ENCODE peak calls at places on chromosomes 5 and 9, in six cellular contexts. T is mesenchymal stem cell, N is mesendoderm, O is neuronal stem cell, B is H9, D is trophoblast cell. R is an unnamed sample.

GRCh38 chr5:61866930-61867329 is 439.1 kb upstream of the KIF2A start:
- DNase-seq in T (peak), N (no peak), O (no peak), B (no peak), D (no peak), R (peak)

GRCh38 chr9:129702563-129702962 is 37.1 kb downstream of the PRRX2 start:
- DNase-seq in T (peak), N (no peak), O (no peak), B (no peak), D (no peak), R (peak)

GRCh38 chr9:16058131-16058549 is 505.3 kb downstream of the CCDC171 start:
- DNase-seq in T (peak), N (peak), O (no peak), B (no peak), D (peak), R (peak)

GRCh38 chr9:101388507-101388993 is 3.7 kb upstream of the BAAT start:
- DNase-seq in T (no peak), N (peak), O (no peak), B (no peak), D (no peak), R (no peak)

GRCh38 chr9:121652037-121652837 is 803 bp downstream of the DAB2IP start:
- DNase-seq in T (peak), N (peak), O (no peak), B (peak), D (peak), R (no peak)

GRCh38 chr9:19699757-19700156 is 89.1 kb downstream of the SLC24A2 start:
- DNase-seq in T (no peak), N (peak), O (no peak), B (peak), D (no peak), R (no peak)

GRCh38 chr5:95973793-95974325 is 12.2 kb upstream of the ELL2 start:
- DNase-seq in T (peak), N (peak), O (no peak), B (no peak), D (no peak), R (peak)

GRCh38 chr5:135315394-135315793 is 83.6 kb downstream of the MACROH2A1 start:
- DNase-seq in T (no peak), N (no peak), O (no peak), B (no peak), D (no peak), R (no peak)

GRCh38 chr9:11871832-11872231 is 821.4 kb upstream of the TYRP1 start:
- DNase-seq in T (no peak), N (no peak), O (no peak), B (no peak), D (no peak), R (no peak)

GRCh38 chr9:70085241-70085640 is 41.6 kb downstream of the MAMDC2 start:
- DNase-seq in T (peak), N (peak), O (peak), B (no peak), D (no peak), R (peak)

GRCh38 chr9:91734371-91734981 is 215.6 kb downstream of the ROR2 start:
- DNase-seq in T (peak), N (peak), O (peak), B (peak), D (peak), R (peak)

GRCh38 chr5:50751064-50751657 is 84.7 kb downstream of the PARP8 start:
- DNase-seq in T (peak), N (peak), O (peak), B (no peak), D (peak), R (peak)

GRCh38 chr9:108786756-108787663 is 68.8 kb downstream of the ACTL7B start:
- DNase-seq in T (peak), N (peak), O (no peak), B (no peak), D (no peak), R (peak)

GRCh38 chr5:168726342-168726741 is 147.2 kb upstream of the PANK3 start:
- DNase-seq in T (no peak), N (no peak), O (no peak), B (no peak), D (no peak), R (no peak)

GRCh38 chr9:129685220-129685932 is 19.9 kb downstream of the PRRX2 start:
- DNase-seq in T (peak), N (no peak), O (no peak), B (no peak), D (no peak), R (peak)

GRCh38 chr9:129102791-129103594 is 7.6 kb downstream of the CRAT start:
- DNase-seq in T (peak), N (peak), O (no peak), B (peak), D (peak), R (peak)

GRCh38 chr5:2750758-2751464 is 566 bp downstream of the IRX2 start:
- DNase-seq in T (no peak), N (peak), O (no peak), B (no peak), D (peak), R (no peak)

GRCh38 chr5:60993875-60994571 is 49.0 kb downstream of the NDUFAF2 start:
- DNase-seq in T (no peak), N (no peak), O (no peak), B (no peak), D (no peak), R (no peak)

GRCh38 chr9:30116673-30117217 is 2267.7 kb upstream of the ACO1 start:
- DNase-seq in T (no peak), N (peak), O (no peak), B (peak), D (no peak), R (no peak)

GRCh38 chr9:129624168-129624759 is 1.7 kb upstream of the NTMT1 start:
- DNase-seq in T (peak), N (peak), O (peak), B (peak), D (peak), R (peak)

GRCh38 chr9:21964925-21965385 is 29.2 kb downstream of the CDKN2A start:
- DNase-seq in T (peak), N (peak), O (no peak), B (peak), D (no peak), R (no peak)

GRCh38 chr9:123329329-123329955 is 26.6 kb upstream of the CRB2 start:
- DNase-seq in T (no peak), N (no peak), O (no peak), B (no peak), D (no peak), R (no peak)

GRCh38 chr5:17216974-17217325 is 481 bp upstream of the BASP1 start:
- DNase-seq in T (peak), N (peak), O (peak), B (peak), D (peak), R (peak)

GRCh38 chr9:78777747-78778146 is 480.8 kb downstream of the PSAT1 start:
- DNase-seq in T (no peak), N (peak), O (no peak), B (peak), D (no peak), R (no peak)

GRCh38 chr5:2482778-2483177 is 268.7 kb downstream of the IRX2 start:
- DNase-seq in T (no peak), N (no peak), O (no peak), B (no peak), D (no peak), R (no peak)

GRCh38 chr9:38112010-38112409 is 43.0 kb upstream of the SHB start:
- DNase-seq in T (no peak), N (no peak), O (no peak), B (no peak), D (no peak), R (no peak)

GRCh38 chr5:42021923-42022322 is 96.8 kb downstream of the FBXO4 start:
- DNase-seq in T (peak), N (no peak), O (no peak), B (no peak), D (no peak), R (no peak)

GRCh38 chr5:138568061-138568824 is 7.0 kb downstream of the HSPA9 start:
- DNase-seq in T (peak), N (no peak), O (no peak), B (no peak), D (no peak), R (peak)

GRCh38 chr5:173234129-173234793 is 745 bp downstream of the NKX2-5 start:
- DNase-seq in T (peak), N (peak), O (no peak), B (peak), D (no peak), R (no peak)

GRCh38 chr5:157930710-157931109 is 71.8 kb upstream of the CLINT1 start:
- DNase-seq in T (no peak), N (no peak), O (no peak), B (no peak), D (no peak), R (no peak)

GRCh38 chr5:43034591-43034968 is 5.5 kb downstream of the ANXA2R start:
- DNase-seq in T (peak), N (peak), O (no peak), B (peak), D (no peak), R (peak)

GRCh38 chr9:110069326-110070248 is 138.4 kb downstream of the C9orf152 start:
- DNase-seq in T (peak), N (no peak), O (no peak), B (no peak), D (peak), R (peak)

DNA sequence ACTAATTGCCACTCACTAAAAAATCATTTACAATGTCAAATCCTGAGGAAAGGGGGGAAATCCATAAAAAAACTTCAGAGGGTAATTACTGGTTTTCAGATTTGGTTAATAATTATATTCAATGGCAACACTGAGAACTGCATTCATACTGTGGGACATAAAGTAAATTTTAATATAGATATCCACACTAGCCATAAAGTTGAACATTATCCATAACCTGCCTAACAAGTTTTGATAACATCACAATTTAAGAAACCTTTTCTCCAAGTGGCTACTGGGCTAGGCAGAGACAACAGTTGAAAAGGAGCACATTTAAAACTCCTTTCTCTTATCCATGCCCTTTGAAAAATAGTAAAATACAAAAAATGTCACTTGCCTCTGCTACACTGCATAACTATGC is 15.8 kb downstream of the PLPP1 start:
- DNase-seq in T (no peak), N (no peak), O (no peak), B (no peak), D (no peak), R (no peak)
- H3K27ac ChIP-seq in T (no peak), N (no peak), O (no peak), B (no peak), D (no peak), R (no peak)

GRCh38 chr5:1068204-1068894 is 43.5 kb downstream of the SLC12A7 start:
- DNase-seq in T (no peak), N (peak), O (no peak), B (no peak), D (no peak), R (no peak)
- H3K23ac ChIP-seq in T (no peak), N (no peak), O (peak), B (no peak), D (no peak), R (no peak)

GRCh38 chr5:66669862-66670195 is 73.6 kb downstream of the MAST4 start:
- DNase-seq in T (no peak), N (no peak), O (no peak), B (no peak), D (no peak), R (no peak)

GRCh38 chr5:66671305-66671704 is 75.1 kb downstream of the MAST4 start:
- DNase-seq in T (no peak), N (no peak), O (no peak), B (no peak), D (no peak), R (no peak)

GRCh38 chr5:66680227-66680626 is 84.0 kb downstream of the MAST4 start:
- DNase-seq in T (no peak), N (peak), O (peak), B (no peak), D (no peak), R (no peak)

GRCh38 chr5:66675369-66675768 is 79.2 kb downstream of the MAST4 start:
- DNase-seq in T (no peak), N (no peak), O (no peak), B (no peak), D (no peak), R (no peak)

GRCh38 chr5:66674802-66675201 is 78.6 kb downstream of the MAST4 start:
- DNase-seq in T (no peak), N (no peak), O (no peak), B (no peak), D (no peak), R (no peak)
- H3K27ac ChIP-seq in T (no peak), N (no peak), O (no peak), B (no peak), D (no peak), R (no peak)

GRCh38 chr9:127450170-127450830 is 906 bp downstream of the RPL12 start:
- DNase-seq in T (peak), N (peak), O (no peak), B (no peak), D (no peak), R (peak)
- H3K23ac ChIP-seq in T (peak), N (peak), O (peak), B (no peak), D (peak), R (peak)

GRCh38 chr5:75363726-75364495 is 26.9 kb downstream of the HMGCR start:
- DNase-seq in T (peak), N (no peak), O (no peak), B (peak), D (no peak), R (no peak)

GRCh38 chr5:75361310-75361709 is 24.3 kb downstream of the HMGCR start:
- DNase-seq in T (no peak), N (no peak), O (no peak), B (no peak), D (no peak), R (no peak)

GRCh38 chr5:75364571-75365280 is 27.7 kb downstream of the HMGCR start:
- DNase-seq in T (no peak), N (no peak), O (no peak), B (peak), D (no peak), R (no peak)

GRCh38 chr5:75363111-75363510 is 26.1 kb downstream of the HMGCR start:
- DNase-seq in T (no peak), N (no peak), O (no peak), B (no peak), D (peak), R (no peak)

GRCh38 chr5:75362474-75362975 is 25.5 kb downstream of the HMGCR start:
- DNase-seq in T (no peak), N (no peak), O (no peak), B (no peak), D (no peak), R (no peak)
- H3K27ac ChIP-seq in T (no peak), N (no peak), O (no peak), B (no peak), D (no peak), R (no peak)

GRCh38 chr9:114560956-114561355 is 26.6 kb upstream of the ATP6V1G1 start:
- DNase-seq in T (peak), N (no peak), O (no peak), B (no peak), D (no peak), R (no peak)
- H3K23ac ChIP-seq in T (no peak), N (no peak), O (no peak), B (no peak), D (no peak), R (no peak)

R was measured in IMR-90.